ENCODE peak calls at places on chromosomes 3 and 15, in ten cellular contexts. E is tibial artery, S is PC-9, O is colonic mucosa, N is upper lobe of right lung, H is stomach, D is fibroblast of pulmonary artery, C is brain microvascular endothelial cell, G is uterus, A is bronchial epithelial cell. Q is an unnamed sample.

GRCh38 chr15:97963779-97964178 is 3.3 kb downstream of the ARRDC4 start:
- DNase-seq in E (no peak), S (no peak), O (no peak), N (no peak), H (no peak), D (no peak), C (no peak), G (no peak), A (no peak), Q (no peak)

GRCh38 chr3:43707998-43708397 is 17.3 kb downstream of the ABHD5 start:
- DNase-seq in E (no peak), S (peak), O (no peak), N (no peak), H (no peak), D (peak), C (peak), G (no peak), A (peak), Q (peak)

GRCh38 chr3:150300376-150300775 is 107.7 kb upstream of the TSC22D2 start:
- DNase-seq in E (no peak), S (no peak), O (no peak), N (no peak), H (no peak), D (peak), C (peak), G (no peak), A (peak), Q (peak)

GRCh38 chr3:101994386-101994785 is 145.1 kb downstream of the NFKBIZ start:
- DNase-seq in E (no peak), S (no peak), O (no peak), N (no peak), H (no peak), D (no peak), C (no peak), G (no peak), A (peak), Q (no peak)

GRCh38 chr3:165404357-165405042 is 208.3 kb upstream of the SLITRK3 start:
- DNase-seq in E (no peak), S (no peak), O (no peak), N (no peak), H (no peak), D (no peak), C (no peak), G (no peak), A (no peak), Q (no peak)

GRCh38 chr3:58391156-58391865 is 42.3 kb downstream of the PDHB start:
- DNase-seq in E (no peak), S (no peak), O (no peak), N (no peak), H (no peak), D (peak), C (no peak), G (no peak), A (no peak), Q (peak)

GRCh38 chr3:23508464-23508863 is 297.3 kb upstream of the UBE2E1 start:
- DNase-seq in E (no peak), S (no peak), O (no peak), N (no peak), H (no peak), D (no peak), C (no peak), G (no peak), A (peak), Q (no peak)

GRCh38 chr3:149969110-149969944 is 1.4 kb downstream of the PFN2 start:
- DNase-seq in E (peak), S (peak), O (peak), N (no peak), H (no peak), D (peak), C (peak), G (peak), A (peak), Q (peak)

GRCh38 chr15:28969511-28970085 is 83.8 kb downstream of the APBA2 start:
- DNase-seq in E (no peak), S (no peak), O (no peak), N (no peak), H (no peak), D (peak), C (no peak), G (no peak), A (no peak), Q (no peak)

GRCh38 chr3:144770813-144771400 is 799.3 kb downstream of the DIPK2A start:
- DNase-seq in E (no peak), S (no peak), O (no peak), N (no peak), H (no peak), D (peak), C (peak), G (no peak), A (peak), Q (peak)

GRCh38 chr15:89101302-89102191 is 13.3 kb downstream of the ABHD2 start:
- DNase-seq in E (peak), S (peak), O (peak), N (peak), H (peak), D (peak), C (peak), G (peak), A (peak), Q (peak)

GRCh38 chr15:78457101-78457500 is 19.1 kb downstream of the IREB2 start:
- DNase-seq in E (no peak), S (no peak), O (no peak), N (no peak), H (no peak), D (peak), C (peak), G (no peak), A (peak), Q (peak)

GRCh38 chr3:151835751-151836550 is 22.0 kb downstream of the AADAC start:
- DNase-seq in E (no peak), S (peak), O (no peak), N (no peak), H (no peak), D (peak), C (peak), G (no peak), A (peak), Q (peak)

GRCh38 chr3:187181454-187182170 is 15.7 kb upstream of the RTP1 start:
- DNase-seq in E (no peak), S (no peak), O (no peak), N (no peak), H (no peak), D (no peak), C (no peak), G (no peak), A (peak), Q (no peak)

GRCh38 chr3:152328841-152329240 is 60.1 kb downstream of the MBNL1 start:
- DNase-seq in E (no peak), S (no peak), O (no peak), N (no peak), H (no peak), D (peak), C (peak), G (no peak), A (peak), Q (peak)

GRCh38 chr3:113242091-113242581 is 30.8 kb downstream of the BOC start:
- DNase-seq in E (no peak), S (no peak), O (no peak), N (no peak), H (no peak), D (peak), C (no peak), G (no peak), A (no peak), Q (peak)

GRCh38 chr3:183768114-183768513 is 57.3 kb downstream of the MAP6D1 start:
- DNase-seq in E (no peak), S (no peak), O (no peak), N (peak), H (no peak), D (no peak), C (no peak), G (no peak), A (no peak), Q (no peak)

GRCh38 chr15:51366911-51367310 is 25.5 kb downstream of the GLDN start:
- DNase-seq in E (peak), S (peak), O (peak), N (no peak), H (peak), D (peak), C (no peak), G (peak), A (peak), Q (peak)

GRCh38 chr15:35595656-35596055 is 49.7 kb upstream of the DPH6 start:
- DNase-seq in E (no peak), S (no peak), O (no peak), N (no peak), H (no peak), D (peak), C (no peak), G (no peak), A (no peak), Q (no peak)

GRCh38 chr3:24305795-24306467 is 188.7 kb downstream of the THRB start:
- DNase-seq in E (no peak), S (peak), O (no peak), N (no peak), H (no peak), D (peak), C (no peak), G (no peak), A (no peak), Q (peak)

GRCh38 chr3:133887075-133887950 is 8.4 kb downstream of the RAB6B start:
- DNase-seq in E (no peak), S (no peak), O (peak), N (no peak), H (no peak), D (no peak), C (no peak), G (no peak), A (no peak), Q (no peak)

GRCh38 chr3:127036209-127037020 is 53.5 kb downstream of the PLXNA1 start:
- DNase-seq in E (no peak), S (peak), O (peak), N (peak), H (peak), D (no peak), C (no peak), G (no peak), A (peak), Q (peak)

DNA sequence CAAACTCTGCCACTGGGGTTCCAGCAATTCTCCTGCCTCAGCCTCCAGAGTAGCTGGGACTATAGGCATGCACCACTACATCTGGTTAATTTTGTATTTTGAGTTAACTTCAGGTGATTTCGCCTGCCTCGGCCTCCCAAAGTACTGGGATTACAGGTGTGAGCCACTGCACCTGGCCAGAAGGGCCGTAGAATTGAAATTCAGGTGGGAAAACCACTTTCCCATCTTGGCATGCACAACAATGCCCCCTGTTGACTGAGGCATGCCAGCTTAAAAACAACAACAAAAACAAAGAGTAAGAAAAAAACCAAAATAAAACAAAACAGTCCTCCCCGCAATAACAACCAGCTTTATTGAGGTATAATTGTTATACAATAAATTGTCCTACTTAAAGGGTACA is 32.6 kb upstream of the RAB11A start:
- DNase-seq in E (no peak), S (no peak), O (no peak), N (no peak), H (no peak), D (no peak), C (no peak), G (no peak), A (no peak), Q (no peak)
- TF ChIP-seq CTCF in E (no peak), S (peak), O (no peak), N (peak), H (no peak), D (peak), C (peak), G (no peak), A (peak), Q (peak)

DNA sequence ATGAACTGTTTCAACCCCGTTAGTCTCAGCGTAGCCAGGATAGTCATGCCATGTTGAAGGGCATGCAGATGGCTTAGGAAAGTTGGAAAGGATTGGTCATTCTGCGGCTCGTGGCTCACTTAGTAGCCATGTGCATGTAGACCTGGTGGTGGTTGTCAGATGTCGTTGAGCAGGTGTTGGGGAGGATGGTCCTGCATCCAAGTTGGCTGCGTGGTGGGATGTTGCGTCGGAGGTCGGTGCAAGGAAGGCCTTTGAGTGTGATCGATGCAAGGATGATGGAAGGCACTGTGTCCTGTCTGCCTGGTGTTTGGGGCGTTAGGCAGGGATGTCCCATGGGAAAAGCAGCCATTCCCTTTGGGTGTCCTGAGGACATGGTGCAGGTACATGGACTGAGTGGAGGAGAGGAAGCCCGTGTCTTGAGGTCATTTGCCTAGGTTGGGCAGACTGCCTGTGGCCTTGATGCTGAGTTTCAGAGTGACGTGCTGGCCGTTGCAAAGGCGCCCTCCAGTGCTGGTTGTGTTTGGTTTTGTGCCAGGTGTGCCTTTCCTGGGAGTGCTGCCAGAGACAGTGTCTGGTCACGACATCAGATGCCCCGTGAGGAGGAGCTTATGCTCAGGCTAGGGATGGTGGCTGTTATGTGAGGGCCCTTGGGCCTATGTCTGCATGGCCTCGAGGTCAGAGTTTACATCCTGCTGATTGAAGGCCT is 103.4 kb downstream of the SNRPN start:
- DNase-seq in E (no peak), S (no peak), O (no peak), N (peak), H (peak), D (no peak), C (no peak), G (peak), A (no peak), Q (no peak)
- H3K4me3 ChIP-seq in E (no peak), S (no peak), O (no peak), N (no peak), H (no peak), D (no peak), C (no peak), G (no peak), A (no peak), Q (no peak)

GRCh38 chr3:39446444-39446843 is 21.0 kb upstream of the MOBP start:
- DNase-seq in E (no peak), S (no peak), O (no peak), N (no peak), H (no peak), D (no peak), C (no peak), G (no peak), A (no peak), Q (no peak)

GRCh38 chr3:39447637-39448483 is 19.6 kb upstream of the MOBP start:
- DNase-seq in E (peak), S (peak), O (peak), N (no peak), H (peak), D (peak), C (peak), G (peak), A (peak), Q (peak)

GRCh38 chr3:39445927-39446326 is 21.6 kb upstream of the MOBP start:
- DNase-seq in E (no peak), S (no peak), O (no peak), N (no peak), H (no peak), D (no peak), C (no peak), G (no peak), A (no peak), Q (no peak)

GRCh38 chr3:39440316-39440715 is 27.2 kb upstream of the MOBP start:
- DNase-seq in E (no peak), S (no peak), O (no peak), N (no peak), H (no peak), D (no peak), C (no peak), G (no peak), A (no peak), Q (no peak)

DNA sequence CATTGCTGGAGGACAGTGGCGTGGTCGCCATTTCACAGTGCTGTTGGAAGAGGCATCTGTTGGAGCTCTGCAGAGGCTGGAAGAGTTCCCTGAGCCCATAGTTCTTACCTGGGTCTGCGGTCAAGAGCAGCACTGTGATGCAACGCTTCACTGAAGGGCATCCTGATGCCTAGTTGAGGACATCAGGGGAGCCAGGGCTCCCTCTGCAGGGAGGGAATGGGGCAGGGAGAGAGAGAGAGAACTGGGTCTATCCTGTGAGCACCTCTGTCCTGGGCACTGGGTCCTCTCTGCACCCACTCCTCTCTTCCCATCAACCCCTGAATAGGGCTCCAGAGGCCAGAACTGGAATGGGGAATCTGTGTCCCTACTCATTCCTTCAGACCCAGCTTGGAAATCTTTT is 23.9 kb upstream of the MOBP start:
- DNase-seq in E (no peak), S (no peak), O (no peak), N (no peak), H (no peak), D (no peak), C (no peak), G (no peak), A (no peak), Q (no peak)
- TF ChIP-seq CTCF in E (no peak), S (no peak), O (no peak), N (peak), H (no peak), D (peak), C (peak), G (no peak), A (peak), Q (peak)

GRCh38 chr3:182323126-182323727 is 470.1 kb upstream of the ATP11B start:
- DNase-seq in E (no peak), S (no peak), O (no peak), N (no peak), H (no peak), D (no peak), C (no peak), G (no peak), A (no peak), Q (no peak)

GRCh38 chr3:182323898-182324297 is 469.4 kb upstream of the ATP11B start:
- DNase-seq in E (no peak), S (no peak), O (no peak), N (no peak), H (no peak), D (no peak), C (no peak), G (no peak), A (peak), Q (no peak)

GRCh38 chr3:182330647-182331046 is 462.7 kb upstream of the ATP11B start:
- DNase-seq in E (no peak), S (no peak), O (no peak), N (no peak), H (no peak), D (no peak), C (no peak), G (no peak), A (no peak), Q (no peak)

GRCh38 chr3:182327196-182327681 is 466.1 kb upstream of the ATP11B start:
- DNase-seq in E (no peak), S (no peak), O (no peak), N (no peak), H (no peak), D (no peak), C (no peak), G (no peak), A (peak), Q (no peak)

DNA sequence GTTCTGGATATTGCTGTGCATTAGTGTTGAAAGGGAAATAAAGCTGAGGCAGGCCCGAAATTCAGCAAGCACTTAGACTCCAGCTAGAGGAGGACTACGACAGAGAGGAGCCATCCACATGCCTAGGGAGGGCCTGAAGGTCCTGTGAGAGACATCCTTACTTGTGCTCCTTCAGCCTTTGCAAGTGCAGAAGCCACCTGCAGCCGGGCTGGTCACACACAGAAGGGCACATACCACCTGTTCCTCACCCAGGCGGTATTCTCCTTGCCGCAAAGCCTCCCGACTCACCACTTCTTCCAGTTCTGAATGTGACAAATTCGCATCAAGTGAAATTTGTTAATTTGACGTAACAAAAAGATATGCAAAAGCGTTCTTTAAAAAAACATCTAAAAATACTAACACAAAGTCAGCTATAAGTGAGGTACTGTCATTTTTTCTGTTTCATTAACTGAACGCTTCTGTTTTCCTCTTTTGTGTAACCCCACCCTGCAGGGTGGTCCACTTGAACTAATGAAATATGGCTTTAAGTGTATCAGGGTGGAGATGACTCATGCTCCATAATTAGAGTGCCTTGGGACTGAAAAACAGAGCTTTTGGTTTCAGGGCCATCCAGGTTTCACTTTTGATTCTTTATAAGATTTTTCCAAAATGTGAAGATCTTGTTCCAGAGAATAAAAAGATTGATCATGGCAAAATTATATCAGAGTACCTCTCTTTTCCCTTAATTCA is 467.9 kb upstream of the ATP11B start:
- DNase-seq in E (no peak), S (no peak), O (no peak), N (no peak), H (no peak), D (no peak), C (no peak), G (no peak), A (peak), Q (no peak)
- H3K4me3 ChIP-seq in E (no peak), S (no peak), O (no peak), N (no peak), H (no peak), D (no peak), C (no peak), G (no peak), A (no peak), Q (no peak)

DNA sequence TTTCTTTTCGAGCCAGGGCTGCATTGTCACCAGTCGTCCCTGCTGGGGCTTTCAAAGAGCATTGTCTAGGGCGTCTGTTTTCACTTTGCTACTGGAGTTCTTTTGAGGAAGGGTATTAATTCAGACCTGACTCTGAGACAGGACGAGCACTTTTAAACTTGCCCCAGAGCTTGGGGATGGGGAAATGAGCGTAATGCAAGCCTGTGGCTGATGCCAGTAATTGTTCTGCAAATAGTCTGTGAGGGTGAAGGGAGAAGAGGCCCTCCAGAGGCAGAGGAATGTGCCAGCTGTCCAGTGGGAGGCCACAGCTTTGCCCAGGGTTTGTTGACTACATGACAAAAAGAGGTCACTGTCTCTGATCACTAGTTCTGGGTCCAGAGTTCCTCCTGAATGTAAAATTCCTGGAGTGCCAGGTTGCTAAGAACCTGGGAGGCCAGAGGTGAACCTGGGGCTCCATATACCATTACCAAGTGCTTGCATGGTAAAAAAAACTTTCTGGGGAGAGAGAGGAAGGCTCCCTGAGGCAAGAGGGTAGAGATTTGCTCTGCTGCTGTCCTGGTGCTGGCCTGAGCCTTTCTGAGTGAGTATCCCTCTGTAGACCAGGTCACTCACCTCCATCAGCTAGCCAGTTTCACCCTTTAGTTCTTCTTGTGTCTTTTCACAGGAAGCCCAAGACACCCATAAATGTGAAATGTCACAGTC is 14.8 kb downstream of the EEFSEC start:
- DNase-seq in E (no peak), S (no peak), O (no peak), N (no peak), H (no peak), D (no peak), C (no peak), G (no peak), A (no peak), Q (no peak)
- TF ChIP-seq CTCF in E (no peak), S (no peak), O (no peak), N (no peak), H (no peak), D (no peak), C (no peak), G (no peak), A (no peak), Q (no peak)